ENCODE peak calls at places on chromosomes 1 and 21, in six cellular contexts. G is epithelial cell of esophagus; X is trophoblast cell; V is astrocyte of the spinal cord; D is CD8-positive, alpha-beta T cell; Y is ovary. W is an unnamed sample.

GRCh38 chr1:150528196-150528595 is 12.6 kb downstream of the FALEC start:
- DNase-seq in Y (no peak), D (no peak), X (no peak), V (peak; percentile 55), G (peak; percentile 76), W (no peak)

GRCh38 chr21:44579833-44580144 is 615 bp downstream of the KRTAP10-5 start:
- DNase-seq in X (no peak), G (no peak), Y (no peak), D (no peak), V (no peak), W (no peak)

GRCh38 chr21:42493109-42494060 is 2.6 kb downstream of the RSPH1 start:
- DNase-seq in X (peak; percentile 77), G (no peak), V (no peak), D (no peak), Y (no peak), W (no peak)

GRCh38 chr1:39378377-39378776 is 113.1 kb upstream of the BMP8A start:
- DNase-seq in D (no peak), X (peak; percentile 15), Y (no peak), V (no peak), G (peak; percentile 81), W (peak; percentile 12)

GRCh38 chr21:14114251-14114650 is 96.5 kb downstream of the LIPI start:
- DNase-seq in D (no peak), Y (no peak), G (peak; percentile 79), V (no peak), X (peak; percentile 11), W (no peak)

GRCh38 chr1:97070366-97070765 is 348.8 kb downstream of the PTBP2 start:
- DNase-seq in G (no peak), V (no peak), D (no peak), X (no peak), Y (no peak), W (no peak)

GRCh38 chr1:17741052-17741451 is 14.1 kb upstream of the ACTL8 start:
- DNase-seq in X (no peak), V (no peak), Y (no peak), D (no peak), G (no peak), W (no peak)

GRCh38 chr1:36517415-36517814 is 34.7 kb upstream of the CSF3R start:
- DNase-seq in X (no peak), Y (no peak), V (no peak), D (no peak), G (no peak), W (no peak)

GRCh38 chr21:38380391-38381137 is 117.7 kb downstream of the ERG start:
- DNase-seq in D (no peak), V (peak; percentile 13), G (peak; percentile 19), Y (no peak), X (no peak), W (no peak)

GRCh38 chr21:44815225-44815624 is 2.6 kb downstream of the SUMO3 start:
- DNase-seq in D (no peak), G (no peak), Y (no peak), X (no peak), V (no peak), W (no peak)

GRCh38 chr1:68495968-68496679 is 758 bp downstream of the DEPDC1 start:
- DNase-seq in Y (no peak), V (no peak), G (peak; percentile 9), X (no peak), D (no peak), W (peak; percentile 28)

GRCh38 chr1:223144914-223145313 is 1.9 kb upstream of the TLR5 start:
- DNase-seq in X (no peak), V (no peak), Y (no peak), G (no peak), D (no peak), W (no peak)

GRCh38 chr1:240285541-240285940 is 193.9 kb downstream of the FMN2 start:
- DNase-seq in V (no peak), D (no peak), X (peak; percentile 30), Y (no peak), G (peak; percentile 67), W (no peak)

GRCh38 chr1:19443321-19443720 is 42.0 kb downstream of the CAPZB start:
- DNase-seq in Y (peak; percentile 52), D (no peak), G (no peak), X (no peak), V (no peak), W (no peak)

GRCh38 chr1:33031506-33031905 is 5.2 kb downstream of the AK2 start:
- DNase-seq in Y (no peak), D (no peak), X (no peak), V (no peak), G (no peak), W (no peak)

GRCh38 chr1:179952181-179952580 is 2.4 kb upstream of the CEP350 start:
- DNase-seq in D (no peak), G (no peak), X (no peak), Y (no peak), V (no peak), W (no peak)

GRCh38 chr1:29832471-29832870 is 596.1 kb downstream of the PTPRU start:
- DNase-seq in D (no peak), V (no peak), G (no peak), Y (no peak), X (no peak), W (no peak)

GRCh38 chr1:86933562-86934377 is 19.3 kb downstream of the HS2ST1 start:
- DNase-seq in Y (no peak), D (no peak), G (no peak), V (peak; percentile 12), X (no peak), W (no peak)

GRCh38 chr1:105793541-105794146 is 1262.8 kb upstream of the PRMT6 start:
- DNase-seq in G (peak; percentile 61), X (peak; percentile 5), V (peak; percentile 25), Y (peak; percentile 65), D (no peak), W (peak; percentile 48)

GRCh38 chr1:11784993-11785769 is 20.6 kb downstream of the MTHFR start:
- DNase-seq in V (peak; percentile 50), Y (peak; percentile 81), G (peak; percentile 49), X (peak; percentile 54), D (peak; percentile 32), W (peak; percentile 68)

GRCh38 chr1:15407579-15407978 is 2.1 kb upstream of the EFHD2 start:
- DNase-seq in Y (no peak), G (no peak), D (no peak), X (no peak), V (no peak), W (no peak)
- H3K4me3 ChIP-seq in Y (no peak overlapping the region), G (no peak overlapping the region), D (no peak overlapping the region), X (no peak overlapping the region), V (no peak overlapping the region), W (no peak overlapping the region)

DNA sequence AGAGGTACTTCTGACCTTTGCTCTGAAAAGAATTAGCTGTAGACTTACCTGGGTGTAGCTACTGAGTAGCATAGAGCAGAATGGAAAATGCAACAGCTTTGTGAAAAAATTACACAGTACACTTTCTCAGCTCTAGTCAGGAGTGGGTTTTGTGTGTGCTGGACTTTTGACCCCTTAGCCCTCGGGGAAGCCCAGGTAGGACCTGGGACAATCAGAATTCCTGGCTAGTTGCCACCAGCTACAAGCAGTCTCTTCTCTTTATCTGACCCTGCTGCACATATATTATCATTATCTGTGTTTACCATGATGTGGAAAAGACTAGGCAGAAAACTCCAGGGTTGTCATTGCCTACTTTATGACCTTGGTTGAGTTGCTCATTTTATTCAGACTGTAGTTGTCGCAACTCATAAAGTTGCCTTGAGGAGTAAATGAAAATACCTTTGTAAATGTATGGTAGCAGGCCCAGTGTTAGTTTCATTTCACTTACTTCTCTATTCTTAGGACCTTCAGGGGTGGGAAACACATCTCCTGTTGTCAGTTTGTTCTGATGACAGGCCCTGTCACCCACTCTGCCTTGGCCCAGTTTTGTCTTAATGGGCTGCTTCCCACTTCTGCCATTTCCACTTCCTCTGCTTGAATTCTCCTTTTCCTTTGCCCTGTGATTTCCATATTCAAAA is 5.4 kb downstream of the NEK7 start:
- DNase-seq in X (no peak), G (no peak), D (no peak), Y (no peak), V (no peak), W (peak; percentile 71)
- H3K4me3 ChIP-seq in X (no peak overlapping the region), G (no peak overlapping the region), D (no peak overlapping the region), Y (no peak overlapping the region), V (no peak overlapping the region), W (peak overlapping the region; percentile 43)

GRCh38 chr21:32483293-32483595 is 70.7 kb downstream of the EVA1C start:
- DNase-seq in Y (no peak), D (no peak), X (no peak), G (peak; percentile 55), V (no peak), W (no peak)
- H3K4me3 ChIP-seq in Y (no peak overlapping the region), D (no peak overlapping the region), X (no peak overlapping the region), G (no peak overlapping the region), V (no peak overlapping the region), W (no peak overlapping the region)

GRCh38 chr1:162663086-162663485 is 30.8 kb downstream of the DDR2 start:
- DNase-seq in G (peak; percentile 40), V (peak; percentile 23), D (no peak), X (peak; percentile 27), Y (no peak), W (peak; percentile 31)

GRCh38 chr1:162662013-162662412 is 29.7 kb downstream of the DDR2 start:
- DNase-seq in Y (no peak), D (no peak), X (no peak), G (no peak), V (no peak), W (no peak)

GRCh38 chr1:162661336-162661735 is 29.1 kb downstream of the DDR2 start:
- DNase-seq in G (no peak), X (no peak), V (no peak), Y (no peak), D (no peak), W (no peak)

GRCh38 chr1:162663589-162664030 is 31.3 kb downstream of the DDR2 start:
- DNase-seq in G (peak; percentile 53), X (peak; percentile 42), V (peak; percentile 78), D (no peak), Y (peak; percentile 51), W (peak; percentile 40)

DNA sequence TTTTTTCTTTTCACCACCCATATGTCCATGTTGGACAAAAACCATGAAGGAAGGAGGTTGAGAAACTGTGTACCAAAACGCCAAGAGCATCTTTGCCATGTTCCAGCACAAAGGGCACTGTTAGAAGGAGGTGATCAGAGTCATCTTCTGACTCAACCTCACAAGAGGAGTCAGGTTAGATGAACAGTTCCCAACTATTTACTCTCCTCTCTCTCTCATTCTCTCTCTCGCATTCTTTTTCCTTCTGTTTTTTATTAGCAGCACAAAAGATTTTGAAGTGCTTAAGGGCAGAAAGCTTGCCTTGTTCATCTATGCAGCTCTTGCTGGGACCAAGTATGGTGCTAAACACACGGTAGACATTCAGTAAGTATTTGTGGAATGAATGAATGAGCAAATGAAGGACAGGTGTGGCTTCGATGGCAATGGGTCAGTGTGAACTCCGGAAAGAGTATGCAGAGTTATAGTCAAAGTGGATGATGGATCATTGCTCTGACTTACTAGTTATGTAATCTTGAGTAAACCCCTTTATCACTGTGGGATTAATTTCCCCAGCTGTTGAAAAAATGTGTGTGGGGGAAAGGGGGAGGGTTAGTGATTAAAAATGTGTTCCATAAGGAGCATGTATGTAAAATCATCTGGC is 33.9 kb downstream of the DDR2 start:
- DNase-seq in V (no peak), D (no peak), X (no peak), G (no peak), Y (no peak), W (no peak)
- H3K4me3 ChIP-seq in V (no peak overlapping the region), D (no peak overlapping the region), X (no peak overlapping the region), G (no peak overlapping the region), Y (no peak overlapping the region), W (no peak overlapping the region)